ENCODE peak calls at places on chromosomes 4 and X, in four cellular contexts. C, T, Q and A are unnamed samples.
A peak's percentile ranks its signal among the peaks of the same experiment; 100 is the strongest.

GRCh38 chr4:75180790-75181776 is 248.2 kb downstream of the PARM1 start:
- DNase-seq in C (no peak), T (no peak), Q (no peak), A (no peak)

GRCh38 chr4:139744232-139744631 is 78.6 kb downstream of the MGST2 start:
- DNase-seq in C (no peak), Q (no peak), T (no peak), A (no peak)

GRCh38 chr4:162229670-162230069 is 65.9 kb upstream of the FSTL5 start:
- DNase-seq in T (peak; percentile 22), C (no peak), Q (no peak), A (no peak)

GRCh38 chr4:8473198-8473919 is 32.8 kb downstream of the TRMT44 start:
- DNase-seq in Q (no peak), C (peak; percentile 22), T (no peak), A (no peak)

GRCh38 chr4:139014391-139015268 is 951 bp upstream of the NOCT start:
- DNase-seq in C (peak; percentile 44), T (peak; percentile 85), Q (no peak), A (peak; percentile 64)

GRCh38 chrX:23756165-23756564 is 13.1 kb upstream of the ACOT9 start:
- DNase-seq in T (no peak), Q (peak; percentile 65), C (peak; percentile 49), A (peak; percentile 37)

GRCh38 chr4:186249785-186250739 is 15.9 kb upstream of the F11 start:
- DNase-seq in T (no peak), Q (no peak), C (no peak), A (no peak)

GRCh38 chr4:78747328-78747946 is 28.7 kb upstream of the BMP2K start:
- DNase-seq in T (no peak), Q (no peak), C (no peak), A (no peak)

GRCh38 chr4:26176621-26177121 is 144.1 kb upstream of the RBPJ start:
- DNase-seq in T (no peak), Q (no peak), C (no peak), A (no peak)

GRCh38 chr4:168722391-168722790 is 225.5 kb downstream of the PALLD start:
- DNase-seq in Q (no peak), T (no peak), C (no peak), A (no peak)

GRCh38 chrX:71541546-71542022 is 8.7 kb downstream of the OGT start:
- DNase-seq in T (no peak), C (no peak), Q (no peak), A (no peak)

GRCh38 chr4:80831383-80832361 is 198.8 kb upstream of the BMP3 start:
- DNase-seq in T (no peak), C (no peak), Q (no peak), A (no peak)

GRCh38 chr4:78213218-78213617 is 156.1 kb downstream of the FRAS1 start:
- DNase-seq in C (no peak), T (no peak), Q (no peak), A (no peak)

GRCh38 chrX:13177921-13178320 is 133.5 kb upstream of the FAM9C start:
- DNase-seq in T (no peak), Q (no peak), C (no peak), A (no peak)

GRCh38 chrX:13257223-13258051 is 62.4 kb downstream of the ATXN3L start:
- DNase-seq in T (no peak), Q (no peak), C (no peak), A (no peak)

GRCh38 chrX:123525131-123525725 is 207.6 kb downstream of the THOC2 start:
- DNase-seq in C (no peak), Q (no peak), T (no peak), A (no peak)

GRCh38 chrX:140141444-140142029 is 176.2 kb upstream of the CXorf66 start:
- DNase-seq in C (peak; percentile 44), Q (peak; percentile 48), T (peak; percentile 2), A (peak; percentile 8)

GRCh38 chr4:144734522-144734921 is 88.6 kb downstream of the HHIP start:
- DNase-seq in C (no peak), Q (no peak), T (no peak), A (no peak)

GRCh38 chrX:150167482-150168324 is 195.4 kb upstream of the MAMLD1 start:
- DNase-seq in T (no peak), C (no peak), Q (no peak), A (no peak)

GRCh38 chrX:13990126-13990525 is 39.6 kb downstream of the GEMIN8 start:
- DNase-seq in Q (no peak), T (no peak), C (no peak), A (no peak)

GRCh38 chrX:139766545-139766983 is 58.6 kb upstream of the MCF2 start:
- DNase-seq in C (no peak), Q (no peak), T (no peak), A (no peak)

GRCh38 chr4:121155893-121156292 is 8.2 kb downstream of the TNIP3 start:
- DNase-seq in Q (no peak), T (no peak), C (peak; percentile 4), A (no peak)

GRCh38 chrX:151702021-151702714 is 6.9 kb downstream of the PRRG3 start:
- DNase-seq in Q (no peak), T (no peak), C (no peak), A (no peak)

GRCh38 chr4:98514930-98515809 is 143.2 kb downstream of the TSPAN5 start:
- DNase-seq in C (peak; percentile 23), T (no peak), Q (no peak), A (no peak)

GRCh38 chr4:54322817-54323417 is 93.8 kb downstream of the PDGFRA start:
- DNase-seq in Q (peak; percentile 71), C (peak; percentile 82), T (peak; percentile 57), A (peak; percentile 68)

GRCh38 chrX:103538728-103539127 is 19.4 kb upstream of the RAB40A start:
- DNase-seq in C (no peak), Q (no peak), T (no peak), A (no peak)
- TF ChIP-seq ELF1 in C (no peak), Q (no peak), T (no peak), A (no peak)

GRCh38 chr4:29708473-29708872 is 1011.7 kb upstream of the PCDH7 start:
- DNase-seq in Q (no peak), T (no peak), C (no peak), A (no peak)
- TF ChIP-seq ELF1 in Q (no peak), T (no peak), C (no peak), A (no peak)

DNA sequence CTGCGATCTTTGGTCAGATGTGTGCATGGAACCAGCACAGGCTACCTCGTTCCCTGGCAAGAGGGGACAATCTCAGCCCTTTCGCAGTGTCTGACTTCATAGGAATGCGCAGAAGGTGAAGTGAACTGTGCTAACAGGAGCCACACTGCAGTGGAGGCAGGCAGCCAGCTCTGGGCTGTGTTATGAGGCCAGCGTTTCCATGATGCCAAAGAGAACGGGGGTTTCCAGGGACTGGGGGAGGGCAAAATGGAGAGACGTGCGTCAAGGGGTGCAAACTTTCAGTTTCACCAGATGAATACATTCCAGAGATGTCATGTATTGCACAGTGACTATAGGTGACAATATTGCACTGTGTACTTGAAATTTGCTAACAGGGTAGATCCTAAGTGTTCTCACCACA is 30.4 kb downstream of the CLDN34 start:
- DNase-seq in Q (no peak), T (no peak), C (no peak), A (no peak)
- TF ChIP-seq ELF1 in Q (no peak), T (no peak), C (no peak), A (no peak)

GRCh38 chr4:101792056-101792575 is 1.6 kb downstream of the BANK1 start:
- DNase-seq in T (no peak), Q (no peak), C (no peak), A (no peak)

GRCh38 chr4:101791189-101791572 is 651 bp downstream of the BANK1 start:
- DNase-seq in Q (no peak), T (peak; percentile 52), C (no peak), A (no peak)

GRCh38 chr4:101787917-101788316 is 2.6 kb upstream of the BANK1 start:
- DNase-seq in C (no peak), T (no peak), Q (no peak), A (no peak)

GRCh38 chr4:101793397-101793796 is 2.9 kb downstream of the BANK1 start:
- DNase-seq in T (no peak), Q (no peak), C (no peak), A (no peak)

GRCh38 chr4:101790521-101791188 is at the start of gene BANK1:
- DNase-seq in Q (no peak), C (peak; percentile 11), T (peak; percentile 57), A (peak; percentile 1)
- TF ChIP-seq ELF1 in Q (no peak), C (no peak), T (no peak), A (no peak)